ENCODE peak calls at places on chromosome 12, in eight cellular contexts. One of them, this sample, is unnamed.

GRCh38 chr12:121038861-121039654 is at the start of gene OASL:
- DNase-seq in NCI-H1417: no peak
- DNase-seq in ACHN: peak
- DNase-seq in activated naive CD4-positive, alpha-beta T cell: no peak
- DNase-seq in occipital lobe: no peak
- DNase-seq in ELF-1: no peak
- DNase-seq in GOT3: no peak
- DNase-seq in SW480: peak
- DNase-seq in this sample: no peak

GRCh38 chr12:56657416-56658379 is 11.9 kb upstream of the ATP5F1B start:
- DNase-seq in NCI-H1417: no peak
- DNase-seq in ACHN: no peak
- DNase-seq in activated naive CD4-positive, alpha-beta T cell: no peak
- DNase-seq in occipital lobe: no peak
- DNase-seq in ELF-1: no peak
- DNase-seq in GOT3: no peak
- DNase-seq in SW480: no peak
- DNase-seq in this sample: no peak

GRCh38 chr12:108231109-108231905 is 102.2 kb downstream of the WSCD2 start:
- DNase-seq in NCI-H1417: no peak
- DNase-seq in ACHN: no peak
- DNase-seq in activated naive CD4-positive, alpha-beta T cell: no peak
- DNase-seq in occipital lobe: no peak
- DNase-seq in ELF-1: peak
- DNase-seq in GOT3: no peak
- DNase-seq in SW480: no peak
- DNase-seq in this sample: no peak

GRCh38 chr12:58500399-58500798 is 419.9 kb downstream of the LRIG3 start:
- DNase-seq in NCI-H1417: no peak
- DNase-seq in ACHN: no peak
- DNase-seq in activated naive CD4-positive, alpha-beta T cell: no peak
- DNase-seq in occipital lobe: no peak
- DNase-seq in ELF-1: no peak
- DNase-seq in GOT3: no peak
- DNase-seq in SW480: no peak
- DNase-seq in this sample: no peak

GRCh38 chr12:15322164-15323054 is at the start of gene PTPRO:
- DNase-seq in NCI-H1417: peak
- DNase-seq in ACHN: peak
- DNase-seq in activated naive CD4-positive, alpha-beta T cell: no peak
- DNase-seq in occipital lobe: peak
- DNase-seq in ELF-1: peak
- DNase-seq in GOT3: no peak
- DNase-seq in SW480: no peak
- DNase-seq in this sample: peak

GRCh38 chr12:38886064-38886463 is 19.3 kb downstream of the CPNE8 start:
- DNase-seq in NCI-H1417: no peak
- DNase-seq in ACHN: peak
- DNase-seq in activated naive CD4-positive, alpha-beta T cell: no peak
- DNase-seq in occipital lobe: no peak
- DNase-seq in ELF-1: no peak
- DNase-seq in GOT3: peak
- DNase-seq in SW480: no peak
- DNase-seq in this sample: no peak

GRCh38 chr12:89370411-89370810 is 18.1 kb upstream of the DUSP6 start:
- DNase-seq in NCI-H1417: no peak
- DNase-seq in ACHN: no peak
- DNase-seq in activated naive CD4-positive, alpha-beta T cell: no peak
- DNase-seq in occipital lobe: no peak
- DNase-seq in ELF-1: no peak
- DNase-seq in GOT3: no peak
- DNase-seq in SW480: no peak
- DNase-seq in this sample: no peak

GRCh38 chr12:132392389-132393244 is 63.2 kb upstream of the GALNT9 start:
- DNase-seq in NCI-H1417: no peak
- DNase-seq in ACHN: no peak
- DNase-seq in activated naive CD4-positive, alpha-beta T cell: no peak
- DNase-seq in occipital lobe: no peak
- DNase-seq in ELF-1: no peak
- DNase-seq in GOT3: no peak
- DNase-seq in SW480: no peak
- DNase-seq in this sample: no peak

GRCh38 chr12:85206543-85206942 is 73.5 kb upstream of the ALX1 start:
- DNase-seq in NCI-H1417: no peak
- DNase-seq in ACHN: no peak
- DNase-seq in activated naive CD4-positive, alpha-beta T cell: no peak
- DNase-seq in occipital lobe: no peak
- DNase-seq in ELF-1: no peak
- DNase-seq in GOT3: no peak
- DNase-seq in SW480: no peak
- DNase-seq in this sample: no peak